ENCODE peak calls at places on chromosomes 11 and 22, in eight cellular contexts. O is M059J, D is fibroblast of the aortic adventitia, C is memory B cell, K is body of pancreas, L is Karpas-422, P is GM13976, J is AG09319. H is an unnamed sample.

GRCh38 chr11:122791836-122792235 is 46.5 kb upstream of the CRTAM start:
- DNase-seq in O (peak; percentile 87), D (peak; percentile 67), C (no peak), K (no peak), L (no peak), P (no peak), J (no peak), H (no peak)

GRCh38 chr11:14310696-14311095 is 48.3 kb downstream of the RRAS2 start:
- DNase-seq in O (peak; percentile 29), D (peak; percentile 75), C (no peak), K (no peak), L (no peak), P (no peak), J (peak; percentile 51), H (no peak)

GRCh38 chr11:17230867-17231851 is 23.4 kb upstream of the PIK3C2A start:
- DNase-seq in O (no peak), D (no peak), C (no peak), K (no peak), L (no peak), P (no peak), J (no peak), H (peak; percentile 40)

GRCh38 chr22:49966041-49966715 is 5.6 kb downstream of the PIM3 start:
- DNase-seq in O (no peak), D (no peak), C (peak; percentile 40), K (peak; percentile 21), L (no peak), P (no peak), J (no peak), H (no peak)

GRCh38 chr11:127627629-127628462 is 627.3 kb upstream of the KIRREL3 start:
- DNase-seq in O (peak; percentile 56), D (no peak), C (no peak), K (peak; percentile 60), L (no peak), P (no peak), J (no peak), H (no peak)

GRCh38 chr11:27317751-27318150 is 45.3 kb downstream of the CCDC34 start:
- DNase-seq in O (peak; percentile 83), D (peak; percentile 44), C (no peak), K (no peak), L (no peak), P (no peak), J (no peak), H (no peak)

GRCh38 chr22:24592846-24593809 is at the start of gene LRRC75B:
- DNase-seq in O (peak; percentile 57), D (peak; percentile 86), C (peak; percentile 32), K (peak; percentile 84), L (peak; percentile 81), P (peak; percentile 94), J (peak; percentile 64), H (peak; percentile 96)

GRCh38 chr11:131893103-131893502 is 522.7 kb downstream of the NTM start:
- DNase-seq in O (no peak), D (no peak), C (no peak), K (no peak), L (no peak), P (peak; percentile 68), J (no peak), H (peak; percentile 61)

GRCh38 chr11:126366064-126366822 is 10.8 kb downstream of the ST3GAL4 start:
- DNase-seq in O (no peak), D (no peak), C (no peak), K (no peak), L (no peak), P (no peak), J (no peak), H (no peak)

GRCh38 chr11:68673991-68674390 is 10.4 kb upstream of the GAL start:
- DNase-seq in O (no peak), D (no peak), C (no peak), K (no peak), L (no peak), P (no peak), J (no peak), H (no peak)

GRCh38 chr11:67268036-67268683 is 1.9 kb downstream of the GRK2 start:
- DNase-seq in O (no peak), D (no peak), C (no peak), K (no peak), L (peak; percentile 89), P (peak; percentile 89), J (no peak), H (peak; percentile 91)

GRCh38 chr11:34549271-34549670 is 35.7 kb upstream of the ELF5 start:
- DNase-seq in O (no peak), D (no peak), C (no peak), K (no peak), L (peak; percentile 28), P (no peak), J (no peak), H (no peak)

GRCh38 chr22:46280063-46280817 is 12.4 kb downstream of the TTC38 start:
- DNase-seq in O (no peak), D (no peak), C (no peak), K (no peak), L (no peak), P (no peak), J (no peak), H (no peak)

GRCh38 chr22:26702906-26703830 is 45.8 kb downstream of the MIAT start:
- DNase-seq in O (peak; percentile 73), D (peak; percentile 18), C (no peak), K (no peak), L (no peak), P (no peak), J (no peak), H (no peak)

GRCh38 chr11:109796253-109796652 is 296.9 kb upstream of the ZC3H12C start:
- DNase-seq in O (no peak), D (no peak), C (no peak), K (no peak), L (no peak), P (no peak), J (no peak), H (no peak)

GRCh38 chr22:23790819-23791736 is 4.3 kb downstream of the SMARCB1 start:
- DNase-seq in O (no peak), D (peak; percentile 89), C (no peak), K (no peak), L (no peak), P (no peak), J (peak; percentile 89), H (peak; percentile 2)

GRCh38 chr11:20311444-20311843 is 52.1 kb upstream of the HTATIP2 start:
- DNase-seq in O (no peak), D (no peak), C (no peak), K (no peak), L (no peak), P (no peak), J (no peak), H (no peak)

GRCh38 chr11:72598901-72599300 is 75.3 kb downstream of the PDE2A start:
- DNase-seq in O (peak; percentile 26), D (peak; percentile 56), C (no peak), K (peak; percentile 27), L (no peak), P (no peak), J (no peak), H (no peak)

GRCh38 chr22:44932493-44932892 is 77.3 kb downstream of the PHF21B start:
- DNase-seq in O (no peak), D (no peak), C (no peak), K (no peak), L (no peak), P (no peak), J (no peak), H (no peak)

GRCh38 chr11:112437096-112437495 is 176.4 kb upstream of the PLET1 start:
- DNase-seq in O (no peak), D (no peak), C (no peak), K (no peak), L (no peak), P (no peak), J (no peak), H (no peak)

GRCh38 chr22:24183321-24184031 is 2.2 kb downstream of the SUSD2 start:
- DNase-seq in O (no peak), D (no peak), C (no peak), K (no peak), L (no peak), P (no peak), J (no peak), H (no peak)

GRCh38 chr11:12269104-12269441 is 108.3 kb upstream of the PARVA start:
- DNase-seq in O (peak; percentile 82), D (no peak), C (no peak), K (no peak), L (no peak), P (no peak), J (no peak), H (no peak)

GRCh38 chr22:26318975-26319374 is 110.1 kb upstream of the ASPHD2 start:
- DNase-seq in O (no peak), D (peak; percentile 35), C (no peak), K (no peak), L (peak; percentile 59), P (no peak), J (no peak), H (no peak)

GRCh38 chr22:17924735-17925727 is 99.3 kb downstream of the MICAL3 start:
- DNase-seq in O (peak; percentile 76), D (peak; percentile 51), C (no peak), K (no peak), L (no peak), P (no peak), J (peak; percentile 12), H (no peak)